ENCODE peak calls at places on chromosome 2, in ten cellular contexts. F is nephron progenitor cell; Q is foreskin fibroblast; I is AG04449; R is bronchial epithelial cell; O is AG04450; V is HFFc6; A is PC-3; X is upper lobe of right lung; T is CD8-positive, alpha-beta T cell. B is an unnamed sample.

GRCh38 chr2:239904496-239904895 is 120.6 kb downstream of the NDUFA10 start:
- DNase-seq in F (no peak), Q (no peak), I (no peak), R (no peak), O (no peak), V (no peak), A (no peak), X (no peak), T (no peak), B (no peak)

GRCh38 chr2:156021326-156022040 is 311.0 kb downstream of the NR4A2 start:
- DNase-seq in F (no peak), Q (no peak), I (no peak), R (peak; percentile 82), O (no peak), V (no peak), A (peak; percentile 48), X (no peak), T (no peak), B (no peak)

GRCh38 chr2:168084267-168084781 is 163.1 kb downstream of the STK39 start:
- DNase-seq in F (no peak), Q (no peak), I (no peak), R (no peak), O (no peak), V (no peak), A (no peak), X (no peak), T (no peak), B (no peak)

GRCh38 chr2:64748561-64748960 is 94.8 kb upstream of the SERTAD2 start:
- DNase-seq in F (no peak), Q (peak; percentile 10), I (no peak), R (peak; percentile 6), O (no peak), V (no peak), A (no peak), X (no peak), T (no peak), B (no peak)

GRCh38 chr2:47785986-47786385 is 3.0 kb downstream of the MSH6 start:
- DNase-seq in F (no peak), Q (peak; percentile 12), I (no peak), R (no peak), O (no peak), V (no peak), A (no peak), X (no peak), T (no peak), B (no peak)

GRCh38 chr2:84924173-84925106 is 19.0 kb downstream of the TMSB10 start:
- DNase-seq in F (no peak), Q (peak; percentile 28), I (no peak), R (peak; percentile 87), O (no peak), V (peak; percentile 70), A (peak; percentile 63), X (no peak), T (peak; percentile 54), B (no peak)

GRCh38 chr2:197310940-197311485 is 433 bp upstream of the ANKRD44 start:
- DNase-seq in F (no peak), Q (peak; percentile 8), I (no peak), R (no peak), O (no peak), V (no peak), A (no peak), X (no peak), T (no peak), B (no peak)

GRCh38 chr2:142175917-142176316 is 45.1 kb upstream of the LRP1B start:
- DNase-seq in F (no peak), Q (peak; percentile 27), I (no peak), R (no peak), O (no peak), V (no peak), A (no peak), X (no peak), T (no peak), B (no peak)

GRCh38 chr2:215119847-215120246 is 18.6 kb downstream of the ABCA12 start:
- DNase-seq in F (no peak), Q (no peak), I (no peak), R (no peak), O (no peak), V (no peak), A (no peak), X (no peak), T (no peak), B (no peak)

GRCh38 chr2:44546469-44547127 is 184.9 kb downstream of the CAMKMT start:
- DNase-seq in F (no peak), Q (no peak), I (no peak), R (no peak), O (no peak), V (no peak), A (no peak), X (no peak), T (no peak), B (no peak)

GRCh38 chr2:140262908-140263307 is 1482.7 kb upstream of the NXPH2 start:
- DNase-seq in F (no peak), Q (no peak), I (no peak), R (no peak), O (no peak), V (no peak), A (no peak), X (no peak), T (no peak), B (no peak)

GRCh38 chr2:129812071-129812470 is 167.4 kb upstream of the RAB6C start:
- DNase-seq in F (no peak), Q (no peak), I (no peak), R (no peak), O (no peak), V (no peak), A (no peak), X (no peak), T (no peak), B (no peak)

GRCh38 chr2:95323347-95324155 is 26.4 kb downstream of the KCNIP3 start:
- DNase-seq in F (peak; percentile 53), Q (peak; percentile 48), I (no peak), R (peak; percentile 36), O (no peak), V (no peak), A (peak; percentile 87), X (no peak), T (no peak), B (no peak)

GRCh38 chr2:27086722-27087446 is at the start of gene KHK:
- DNase-seq in F (peak; percentile 58), Q (peak; percentile 43), I (no peak), R (peak; percentile 38), O (no peak), V (no peak), A (peak; percentile 44), X (peak; percentile 85), T (no peak), B (no peak)

GRCh38 chr2:112032615-112033457 is 22.2 kb upstream of the TMEM87B start:
- DNase-seq in F (no peak), Q (peak; percentile 66), I (no peak), R (peak; percentile 95), O (no peak), V (peak; percentile 43), A (peak; percentile 93), X (no peak), T (no peak), B (no peak)
- TF ChIP-seq CTCF in F (no peak), Q (no peak), I (no peak), R (peak; percentile 7), O (no peak), V (peak; percentile 33), A (peak; percentile 26), X (peak; percentile 31), T (no peak), B (no peak)

GRCh38 chr2:118013221-118013723 is 598 bp downstream of the CCDC93 start:
- DNase-seq in F (peak; percentile 67), Q (peak; percentile 77), I (no peak), R (peak; percentile 35), O (no peak), V (no peak), A (peak; percentile 7), X (peak; percentile 86), T (peak; percentile 30), B (no peak)
- TF ChIP-seq CTCF in F (no peak), Q (no peak), I (no peak), R (no peak), O (peak; percentile 4), V (peak; percentile 53), A (no peak), X (no peak), T (no peak), B (no peak)

GRCh38 chr2:9737053-9737875 is 106.0 kb upstream of the TAF1B start:
- DNase-seq in F (no peak), Q (peak; percentile 42), I (no peak), R (no peak), O (no peak), V (no peak), A (no peak), X (no peak), T (no peak), B (no peak)
- TF ChIP-seq CTCF in F (no peak), Q (no peak), I (no peak), R (peak; percentile 18), O (no peak), V (no peak), A (peak; percentile 18), X (no peak), T (no peak), B (no peak)

GRCh38 chr2:225020157-225020864 is 22.0 kb downstream of the DOCK10 start:
- DNase-seq in F (no peak), Q (no peak), I (no peak), R (no peak), O (no peak), V (no peak), A (no peak), X (no peak), T (no peak), B (no peak)

GRCh38 chr2:225019100-225019499 is 23.2 kb downstream of the DOCK10 start:
- DNase-seq in F (no peak), Q (no peak), I (no peak), R (no peak), O (no peak), V (no peak), A (no peak), X (no peak), T (no peak), B (no peak)

GRCh38 chr2:225013432-225014048 is 28.7 kb downstream of the DOCK10 start:
- DNase-seq in F (no peak), Q (no peak), I (no peak), R (no peak), O (no peak), V (no peak), A (no peak), X (no peak), T (no peak), B (no peak)

GRCh38 chr2:225017098-225017685 is 25.1 kb downstream of the DOCK10 start:
- DNase-seq in F (no peak), Q (no peak), I (no peak), R (no peak), O (no peak), V (no peak), A (no peak), X (no peak), T (no peak), B (no peak)

DNA sequence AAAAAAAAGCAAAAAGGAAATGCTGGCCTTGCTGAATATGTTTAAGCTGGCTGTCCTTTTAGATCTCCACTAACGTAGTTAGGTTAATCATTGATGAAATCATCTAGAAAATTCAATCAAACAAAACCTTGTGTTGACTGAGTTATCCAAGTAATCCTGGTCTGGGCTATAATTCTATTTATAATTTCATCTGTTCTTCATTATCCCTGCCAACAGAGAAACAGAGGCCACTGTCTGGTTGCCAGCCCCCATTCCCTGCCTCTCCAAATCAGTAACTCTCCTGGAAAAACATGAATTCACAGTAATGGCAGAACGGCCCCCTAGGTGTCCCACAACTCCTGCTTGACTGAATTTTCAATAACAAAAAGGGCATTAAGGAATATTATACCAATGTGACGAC is 24.6 kb downstream of the DOCK10 start:
- DNase-seq in F (no peak), Q (no peak), I (no peak), R (no peak), O (no peak), V (no peak), A (no peak), X (no peak), T (no peak), B (no peak)
- TF ChIP-seq CTCF in F (no peak), Q (peak; percentile 5), I (no peak), R (no peak), O (no peak), V (peak; percentile 39), A (no peak), X (no peak), T (no peak), B (peak; percentile 11)

B was measured in AG09319.